ENCODE peak calls at places on chromosomes 7 and 10, in five cellular contexts. N is HCT116, E is GM23338, H is MM.1S, X is PC-3. J is an unnamed sample. For H3K9me2, the result is how much of the 10 kb centered on the place peaks cover.

GRCh38 chr10:78756604-78757442 is 311.9 kb upstream of the ZMIZ1 start:
- DNase-seq in X (peak), H (no peak), E (no peak), N (peak), J (peak)

GRCh38 chr7:5657901-5658300 is 123.6 kb downstream of the RNF216 start:
- DNase-seq in E (no peak), N (no peak), X (no peak), H (no peak), J (no peak)

GRCh38 chr7:47314728-47315601 is 266.9 kb downstream of the TNS3 start:
- DNase-seq in E (no peak), N (no peak), X (no peak), H (no peak), J (no peak)

GRCh38 chr7:140478361-140479061 is 794 bp downstream of the MKRN1 start:
- DNase-seq in E (peak), H (peak), X (peak), N (no peak), J (peak)

GRCh38 chr7:70698219-70698832 is 433.6 kb upstream of the GALNT17 start:
- DNase-seq in H (peak), E (peak), N (no peak), X (peak), J (no peak)

GRCh38 chr10:28722065-28722803 is 44.9 kb downstream of the BAMBI start:
- DNase-seq in N (no peak), E (peak), X (peak), H (no peak), J (no peak)

GRCh38 chr10:114412907-114413386 is 8.6 kb upstream of the AFAP1L2 start:
- DNase-seq in H (no peak), N (peak), E (no peak), X (peak), J (peak)

GRCh38 chr7:101815826-101816488 is 1.5 kb upstream of the CUX1 start:
- DNase-seq in H (peak), X (peak), N (peak), E (peak), J (peak)

GRCh38 chr7:132084776-132085388 is 491.4 kb downstream of the PLXNA4 start:
- DNase-seq in X (peak), N (peak), E (peak), H (no peak), J (peak)

GRCh38 chr10:112963835-112964234 is 13.8 kb downstream of the TCF7L2 start:
- DNase-seq in X (peak), E (no peak), N (no peak), H (no peak), J (peak)

GRCh38 chr10:122993797-122994336 is 13.7 kb downstream of the PSTK start:
- DNase-seq in H (no peak), N (no peak), E (no peak), X (no peak), J (no peak)

GRCh38 chr7:19333706-19334105 is 188.5 kb upstream of the FERD3L start:
- DNase-seq in H (no peak), E (no peak), N (no peak), X (no peak), J (no peak)

GRCh38 chr10:7258948-7259523 is 151.8 kb downstream of the SFMBT2 start:
- DNase-seq in X (no peak), H (no peak), N (no peak), E (no peak), J (no peak)

GRCh38 chr10:14478639-14479038 is 147.9 kb upstream of the FRMD4A start:
- DNase-seq in N (peak), E (peak), X (peak), H (peak), J (no peak)

GRCh38 chr7:15561840-15562239 is at the start of gene AGMO:
- DNase-seq in E (no peak), H (no peak), N (no peak), X (peak), J (no peak)

GRCh38 chr10:105391670-105392331 is 750.7 kb downstream of the SORCS3 start:
- DNase-seq in H (no peak), E (no peak), N (no peak), X (no peak), J (no peak)

GRCh38 chr10:51707392-51707791 is 8.0 kb upstream of the CSTF2T start:
- DNase-seq in E (no peak), N (no peak), H (no peak), X (no peak), J (no peak)

GRCh38 chr10:17025444-17026295 is 103.9 kb downstream of the CUBN start:
- DNase-seq in X (peak), N (peak), E (no peak), H (no peak), J (no peak)

GRCh38 chr10:80497187-80498038 is 40.3 kb upstream of the SH2D4B start:
- DNase-seq in N (no peak), X (no peak), H (no peak), E (no peak), J (no peak)

GRCh38 chr7:106865130-106866115 is at the start of gene PIK3CG:
- DNase-seq in E (no peak), H (peak), X (no peak), N (no peak), J (no peak)

GRCh38 chr7:106864298-106865081 is 592 bp upstream of the PIK3CG start:
- DNase-seq in E (no peak), H (peak), N (no peak), X (no peak), J (no peak)

GRCh38 chr7:106868364-106868763 is 3.3 kb downstream of the PIK3CG start:
- DNase-seq in E (no peak), H (no peak), N (no peak), X (no peak), J (no peak)

GRCh38 chr7:106867641-106868351 is 2.7 kb downstream of the PIK3CG start:
- DNase-seq in H (no peak), X (no peak), N (no peak), E (no peak), J (no peak)

DNA sequence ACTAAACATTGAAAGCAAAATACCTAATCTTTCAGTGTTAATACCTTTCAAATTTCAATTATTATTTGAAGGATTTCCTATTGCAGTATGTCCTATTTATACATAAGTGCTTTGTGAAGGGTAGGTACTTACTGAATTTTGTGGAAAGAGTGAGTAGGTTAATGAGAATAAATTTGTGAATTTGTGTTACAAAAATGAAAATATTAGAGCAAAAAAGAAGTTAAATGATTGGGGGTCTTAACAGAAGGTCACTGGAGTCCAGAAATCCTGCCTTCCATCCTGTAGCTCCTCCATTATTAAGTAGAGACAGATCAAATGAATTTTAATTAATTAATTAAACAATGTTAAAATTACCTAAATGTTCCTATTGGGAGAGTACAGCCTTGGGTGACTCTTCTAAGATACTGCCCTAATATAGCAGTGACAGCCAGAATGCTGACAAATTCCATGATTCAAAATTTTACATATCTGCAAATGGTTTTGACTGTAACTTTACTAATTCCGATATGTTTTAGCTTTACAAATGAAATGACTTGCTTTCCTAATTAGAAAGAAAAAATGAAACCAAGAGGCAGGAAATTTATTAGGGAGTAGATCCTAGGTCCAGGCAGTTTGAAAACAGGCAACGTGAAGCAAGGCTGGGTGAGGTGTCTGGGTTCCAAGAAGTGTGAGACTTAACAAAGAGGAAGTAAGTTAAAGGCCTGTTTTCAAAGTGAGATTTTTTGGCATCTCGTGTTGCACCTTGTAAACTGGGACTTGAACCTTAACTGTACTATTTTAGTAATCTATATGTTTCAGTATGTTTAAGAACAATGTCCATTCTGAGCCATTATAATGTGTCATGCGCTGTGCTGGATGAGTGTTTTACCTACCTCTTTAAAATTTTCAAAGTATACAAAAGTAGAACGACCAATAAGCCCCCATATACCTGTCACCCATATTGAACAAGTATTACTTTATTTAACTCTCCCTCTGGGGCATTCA is 1.5 kb downstream of the PIK3CG start:
- DNase-seq in X (no peak), E (no peak), N (no peak), H (peak), J (no peak)
- H3K27ac ChIP-seq in X (no peak), E (no peak), N (no peak), H (peak), J (no peak)

GRCh38 chr7:150663802-150664494 is 21.6 kb upstream of the GIMAP2 start:
- DNase-seq in E (no peak), X (no peak), N (no peak), H (peak), J (no peak)
- H3K9me2 ChIP-seq in E (under half), X (under half), N (under half), H (under half), J (under half)

DNA sequence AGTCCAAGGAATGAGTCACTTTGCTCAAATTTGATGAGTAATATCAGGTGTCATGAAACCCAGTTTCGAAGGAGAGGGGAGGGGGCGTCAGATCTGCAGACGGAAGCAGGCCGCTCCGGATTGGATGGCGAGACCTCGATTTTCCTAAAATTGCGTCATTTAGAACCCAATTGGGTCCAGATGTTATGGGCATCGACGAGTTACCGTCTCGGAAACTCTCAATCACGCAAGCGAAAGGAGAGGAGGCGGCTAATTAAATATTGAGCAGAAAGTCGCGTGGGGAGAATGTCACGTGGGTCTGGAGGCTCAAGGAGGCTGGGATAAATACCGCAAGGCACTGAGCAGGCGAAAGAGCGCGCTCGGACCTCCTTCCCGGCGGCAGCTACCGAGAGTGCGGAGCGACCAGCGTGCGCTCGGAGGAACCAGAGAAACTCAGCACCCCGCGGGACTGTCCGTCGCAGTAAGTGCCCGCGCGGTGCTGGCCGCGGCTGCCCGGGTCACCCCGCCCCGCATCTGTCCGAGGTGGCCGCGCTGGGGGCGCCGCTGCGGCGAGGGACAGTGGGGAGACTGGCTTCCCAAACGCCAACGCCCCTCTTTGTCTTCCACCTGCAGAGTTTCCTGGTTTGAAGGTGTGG is at the start of gene TAC1:
- DNase-seq in E (peak), H (no peak), X (no peak), N (no peak), J (no peak)
- TF ChIP-seq EZH2 in E (no peak), H (no peak), X (no peak), N (no peak), J (no peak)

GRCh38 chr10:26543567-26544306 is 105.6 kb downstream of the APBB1IP start:
- DNase-seq in E (no peak), H (no peak), X (no peak), N (no peak), J (no peak)
- H3K27ac ChIP-seq in E (no peak), H (no peak), X (no peak), N (no peak), J (no peak)

GRCh38 chr10:66535418-66535817 is 390.4 kb upstream of the LRRTM3 start:
- DNase-seq in E (no peak), H (no peak), N (no peak), X (no peak), J (no peak)

GRCh38 chr10:66538908-66539307 is 386.9 kb upstream of the LRRTM3 start:
- DNase-seq in E (no peak), H (no peak), N (no peak), X (peak), J (no peak)

GRCh38 chr10:66537186-66537585 is 388.6 kb upstream of the LRRTM3 start:
- DNase-seq in H (no peak), E (no peak), N (no peak), X (no peak), J (no peak)

GRCh38 chr10:66538352-66538751 is 387.5 kb upstream of the LRRTM3 start:
- DNase-seq in E (no peak), H (no peak), X (no peak), N (no peak), J (no peak)
- H3K9me2 ChIP-seq in E (under half), H (under half), X (under half), N (under half), J (under half)

GRCh38 chr10:133332936-133333699 is 3.6 kb downstream of the CALY start:
- DNase-seq in N (no peak), E (no peak), X (no peak), H (no peak), J (no peak)

GRCh38 chr10:133334495-133335237 is 2.0 kb downstream of the CALY start:
- DNase-seq in X (no peak), N (no peak), E (peak), H (no peak), J (no peak)

GRCh38 chr10:133336131-133337078 is at the start of gene CALY:
- DNase-seq in X (no peak), N (no peak), H (no peak), E (peak), J (no peak)

GRCh38 chr10:133337079-133337725 is 506 bp upstream of the CALY start:
- DNase-seq in H (no peak), X (no peak), N (no peak), E (no peak), J (no peak)

GRCh38 chr10:133335238-133336122 is 1.2 kb downstream of the CALY start:
- DNase-seq in N (no peak), E (peak), X (peak), H (no peak), J (no peak)
- TF ChIP-seq EZH2 in N (no peak), E (no peak), X (no peak), H (no peak), J (no peak)

DNA sequence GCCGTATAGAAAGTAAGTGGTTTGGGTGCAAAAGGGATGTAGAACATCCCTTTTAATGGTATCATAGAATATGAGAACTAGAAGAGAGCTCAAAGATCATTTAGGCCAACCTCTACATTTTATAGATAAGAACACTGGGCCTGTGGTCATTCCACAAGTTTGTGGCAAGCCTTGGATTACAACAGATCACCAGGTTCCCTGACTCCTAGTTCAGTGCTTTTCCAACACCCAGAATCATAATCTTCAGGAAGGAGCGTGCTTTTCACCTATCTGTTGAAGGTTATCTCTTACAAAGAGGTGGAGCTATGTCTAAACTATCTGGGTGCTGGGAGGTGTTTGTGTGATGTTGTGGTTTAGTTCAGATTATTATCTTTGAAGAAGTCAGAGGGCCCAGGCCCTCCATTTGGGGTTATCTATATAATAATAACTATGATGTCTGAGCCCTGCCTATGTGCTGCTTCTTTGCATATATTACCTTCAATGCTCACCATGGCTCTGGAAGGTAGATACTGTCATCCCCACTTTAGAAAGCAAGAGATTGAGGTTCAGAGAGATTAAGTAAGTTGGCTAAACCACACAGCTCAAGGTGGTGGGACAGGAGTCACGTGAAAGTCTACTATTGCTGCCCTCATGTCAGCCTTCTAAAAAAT is 24.1 kb downstream of the IL2RA start:
- DNase-seq in E (no peak), H (no peak), N (no peak), X (no peak), J (no peak)
- H3K27ac ChIP-seq in E (no peak), H (no peak), N (no peak), X (no peak), J (no peak)

J was measured in PC-9.